ENCODE peak calls at places on chromosome 16, in nine cellular contexts. Z is tibial nerve; F is islet precursor cell; P is activated naive CD8-positive, alpha-beta T cell treated with anti-CD3 and anti-CD28 coated beads for 36 hours; N is naive thymus-derived CD8-positive, alpha-beta T cell; E is H4; U is iris pigment epithelial cell; H is right atrium auricular region; B is smooth muscle cell of the brain vasculature. D is an unnamed sample.

GRCh38 chr16:58494981-58495860 is 4.7 kb upstream of the NDRG4 start:
- DNase-seq in F (peak), N (no peak), P (peak), E (peak), H (peak), B (peak), Z (peak), U (peak), D (peak)

GRCh38 chr16:9404811-9405210 is 313.4 kb downstream of the HAPSTR1 start:
- DNase-seq in P (no peak), H (no peak), N (no peak), B (no peak), E (no peak), F (no peak), U (no peak), Z (no peak), D (no peak)

GRCh38 chr16:73017321-73017720 is 30.6 kb downstream of the ZFHX3 start:
- DNase-seq in U (no peak), B (no peak), N (no peak), Z (no peak), E (no peak), H (no peak), P (no peak), F (no peak), D (no peak)

GRCh38 chr16:13039526-13039925 is 138.1 kb downstream of the SHISA9 start:
- DNase-seq in P (no peak), E (no peak), U (no peak), B (no peak), H (no peak), Z (no peak), F (no peak), N (no peak), D (no peak)

GRCh38 chr16:64951193-64951592 is 170.7 kb downstream of the CDH11 start:
- DNase-seq in U (no peak), P (no peak), Z (no peak), B (no peak), E (no peak), H (no peak), F (no peak), N (no peak), D (no peak)

GRCh38 chr16:72947379-72948237 is 100.3 kb downstream of the ZFHX3 start:
- DNase-seq in B (no peak), P (no peak), Z (no peak), N (no peak), U (no peak), F (peak), H (peak), E (no peak), D (no peak)

GRCh38 chr16:68470461-68471150 is 22.3 kb upstream of the SMPD3 start:
- DNase-seq in N (peak), U (no peak), B (no peak), P (peak), Z (peak), F (no peak), E (no peak), H (peak), D (no peak)

GRCh38 chr16:10172848-10173655 is 9.2 kb downstream of the GRIN2A start:
- DNase-seq in E (peak), H (no peak), P (no peak), B (no peak), N (no peak), F (peak), Z (no peak), U (no peak), D (peak)

GRCh38 chr16:9665851-9666271 is 516.4 kb downstream of the GRIN2A start:
- DNase-seq in U (no peak), F (no peak), N (no peak), B (no peak), H (no peak), E (no peak), P (no peak), Z (no peak), D (no peak)

GRCh38 chr16:88499314-88499713 is 46.2 kb downstream of the ZFPM1 start:
- DNase-seq in E (no peak), N (no peak), B (no peak), U (no peak), F (no peak), H (no peak), Z (no peak), P (no peak), D (no peak)

GRCh38 chr16:280552-280951 is at the start of gene ARHGDIG:
- DNase-seq in H (no peak), Z (no peak), F (no peak), P (no peak), B (no peak), E (no peak), U (no peak), N (no peak), D (no peak)

GRCh38 chr16:74232831-74233465 is 63.7 kb upstream of the PSMD7 start:
- DNase-seq in P (no peak), B (no peak), E (no peak), H (no peak), Z (no peak), F (no peak), N (no peak), U (no peak), D (no peak)

GRCh38 chr16:10256855-10257641 is 74.8 kb upstream of the GRIN2A start:
- DNase-seq in U (peak), E (peak), B (no peak), F (peak), N (peak), Z (peak), H (no peak), P (peak), D (no peak)

GRCh38 chr16:64182985-64183384 is 938.9 kb downstream of the CDH11 start:
- DNase-seq in N (no peak), H (no peak), B (no peak), Z (peak), P (no peak), E (no peak), F (no peak), U (no peak), D (no peak)

GRCh38 chr16:66255647-66256046 is 110.8 kb upstream of the CDH5 start:
- DNase-seq in H (no peak), B (no peak), U (no peak), F (peak), Z (no peak), E (no peak), P (no peak), N (no peak), D (no peak)

GRCh38 chr16:56933266-56933619 is 1.3 kb downstream of the HERPUD1 start:
- DNase-seq in E (no peak), H (no peak), Z (no peak), P (no peak), N (no peak), B (no peak), F (no peak), U (no peak), D (no peak)

GRCh38 chr16:86406056-86406455 is 104.3 kb upstream of the FOXF1 start:
- DNase-seq in F (no peak), N (no peak), H (no peak), B (no peak), U (no peak), Z (no peak), E (no peak), P (no peak), D (no peak)

GRCh38 chr16:58481226-58481869 is 18.6 kb upstream of the NDRG4 start:
- DNase-seq in Z (no peak), N (no peak), H (no peak), U (no peak), P (no peak), F (no peak), E (no peak), B (no peak), D (no peak)

GRCh38 chr16:55900616-55901393 is 25.6 kb upstream of the CES5A start:
- DNase-seq in E (no peak), H (no peak), B (no peak), Z (no peak), F (no peak), U (no peak), P (no peak), N (no peak), D (no peak)

GRCh38 chr16:84505249-84506156 is 1.0 kb upstream of the MEAK7 start:
- DNase-seq in Z (no peak), B (no peak), F (peak), H (no peak), N (no peak), E (no peak), U (no peak), P (no peak), D (no peak)

GRCh38 chr16:17173134-17173729 is 297.5 kb downstream of the XYLT1 start:
- DNase-seq in Z (peak), F (peak), B (no peak), U (no peak), N (no peak), H (peak), E (peak), P (no peak), D (peak)

GRCh38 chr16:86517652-86518258 is 7.4 kb downstream of the FOXF1 start:
- DNase-seq in U (peak), E (peak), H (no peak), Z (peak), F (peak), N (no peak), P (peak), B (no peak), D (no peak)

GRCh38 chr16:85028638-85029412 is 1.2 kb downstream of the KIAA0513 start:
- DNase-seq in N (peak), H (no peak), E (peak), B (no peak), U (peak), Z (no peak), P (peak), F (peak), D (no peak)

GRCh38 chr16:85204242-85205010 is 92.2 kb upstream of the CIBAR2 start:
- DNase-seq in H (no peak), Z (no peak), P (no peak), F (no peak), B (no peak), E (no peak), U (peak), N (no peak), D (peak)

GRCh38 chr16:8929086-8929748 is 34.5 kb downstream of the USP7 start:
- DNase-seq in U (no peak), B (no peak), F (no peak), N (no peak), Z (no peak), P (no peak), H (no peak), E (no peak), D (no peak)

GRCh38 chr16:79250457-79251098 is 350.0 kb downstream of the MAF start:
- DNase-seq in B (no peak), F (peak), H (no peak), E (no peak), P (no peak), N (no peak), Z (peak), U (no peak), D (no peak)

GRCh38 chr16:2819179-2819938 is 2.3 kb downstream of the PRSS21 start:
- DNase-seq in U (no peak), H (no peak), N (no peak), E (no peak), P (no peak), B (no peak), F (peak), Z (no peak), D (no peak)

GRCh38 chr16:84466692-84467091 is 37.8 kb downstream of the MEAK7 start:
- DNase-seq in Z (no peak), H (no peak), N (no peak), P (no peak), B (no peak), E (no peak), F (no peak), U (no peak), D (no peak)

GRCh38 chr16:30051518-30051917 is 14.0 kb upstream of the ALDOA start:
- DNase-seq in E (no peak), U (peak), F (peak), P (no peak), N (no peak), Z (no peak), H (no peak), B (no peak), D (no peak)

GRCh38 chr16:54282202-54282922 is 4.2 kb downstream of the IRX3 start:
- DNase-seq in N (no peak), U (peak), P (no peak), E (no peak), H (peak), B (no peak), Z (no peak), F (peak), D (no peak)

GRCh38 chr16:49200223-49200820 is 81.3 kb downstream of the CBLN1 start:
- DNase-seq in F (no peak), B (no peak), N (no peak), E (no peak), Z (no peak), H (no peak), U (no peak), P (no peak), D (no peak)

GRCh38 chr16:30539000-30539964 is 4.6 kb upstream of the ZNF747 start:
- DNase-seq in P (no peak), Z (no peak), N (no peak), U (no peak), H (no peak), E (no peak), B (no peak), F (no peak), D (no peak)

GRCh38 chr16:59783191-59783590 is 1049.1 kb upstream of the GOT2 start:
- DNase-seq in N (no peak), E (no peak), U (peak), Z (no peak), F (no peak), P (no peak), H (no peak), B (no peak), D (no peak)

GRCh38 chr16:11100239-11100750 is 155.7 kb downstream of the SOCS1 start:
- DNase-seq in Z (peak), P (peak), B (peak), N (no peak), F (peak), H (peak), U (peak), E (peak), D (peak)

GRCh38 chr16:23155445-23156049 is 6.3 kb upstream of the USP31 start:
- DNase-seq in U (peak), P (no peak), H (no peak), E (no peak), N (no peak), Z (no peak), F (peak), B (no peak), D (no peak)

GRCh38 chr16:8788578-8789172 is 8.8 kb downstream of the TMEM186 start:
- DNase-seq in F (no peak), U (no peak), E (no peak), B (no peak), N (no peak), H (no peak), P (no peak), Z (no peak), D (no peak)

GRCh38 chr16:85910854-85911247 is 11.9 kb downstream of the IRF8 start:
- DNase-seq in E (no peak), P (no peak), F (no peak), U (no peak), Z (no peak), H (no peak), N (no peak), B (no peak), D (no peak)